ENCODE peak calls at places on chromosomes 1 and 21, in six cellular contexts. C is IMR-90, Q is H9, O is mesenchymal stem cell, I is H1, T is neuronal stem cell. P is an unnamed sample.

GRCh38 chr1:6578624-6579373 is 995 bp upstream of the ZBTB48 start:
- DNase-seq in C (no peak), Q (no peak), O (no peak), I (no peak), T (no peak), P (no peak)

GRCh38 chr1:224564491-224565084 is 51.5 kb upstream of the CNIH3 start:
- DNase-seq in C (no peak), Q (no peak), O (no peak), I (no peak), T (no peak), P (no peak)

GRCh38 chr1:234532511-234532922 is 53.5 kb upstream of the TARBP1 start:
- DNase-seq in C (no peak), Q (no peak), O (no peak), I (no peak), T (no peak), P (peak)

GRCh38 chr1:24742090-24742938 is 2.9 kb upstream of the CLIC4 start:
- DNase-seq in C (peak), Q (peak), O (peak), I (no peak), T (no peak), P (peak)

GRCh38 chr1:31708324-31708723 is 4.5 kb upstream of the COL16A1 start:
- DNase-seq in C (peak), Q (no peak), O (peak), I (no peak), T (no peak), P (peak)

GRCh38 chr21:45970674-45971486 is 10.7 kb upstream of the COL6A1 start:
- DNase-seq in C (peak), Q (peak), O (peak), I (peak), T (no peak), P (no peak)

GRCh38 chr21:22552390-22552789 is 1554.2 kb downstream of the NCAM2 start:
- DNase-seq in C (no peak), Q (no peak), O (no peak), I (no peak), T (no peak), P (no peak)

GRCh38 chr1:188872376-188872775 is 1605.3 kb downstream of the BRINP3 start:
- DNase-seq in C (peak), Q (no peak), O (no peak), I (no peak), T (no peak), P (no peak)

GRCh38 chr1:53081384-53082066 is 19.5 kb downstream of the PODN start:
- DNase-seq in C (no peak), Q (no peak), O (no peak), I (no peak), T (no peak), P (no peak)

GRCh38 chr1:160045653-160046052 is 13.9 kb upstream of the PIGM start:
- DNase-seq in C (no peak), Q (no peak), O (no peak), I (no peak), T (no peak), P (no peak)

GRCh38 chr1:44251989-44252625 is 38.8 kb downstream of the DMAP1 start:
- DNase-seq in C (no peak), Q (no peak), O (no peak), I (no peak), T (no peak), P (no peak)

GRCh38 chr1:248810000-248810726 is 15.6 kb downstream of the SH3BP5L start:
- DNase-seq in C (no peak), Q (no peak), O (no peak), I (no peak), T (no peak), P (no peak)

GRCh38 chr1:89519779-89520358 is 4.8 kb upstream of the LRRC8B start:
- DNase-seq in C (peak), Q (no peak), O (peak), I (no peak), T (no peak), P (no peak)

GRCh38 chr1:168216171-168216570 is 9.6 kb upstream of the SFT2D2 start:
- DNase-seq in C (no peak), Q (no peak), O (no peak), I (no peak), T (no peak), P (no peak)

GRCh38 chr1:114320586-114320985 is 166.9 kb upstream of the SYT6 start:
- DNase-seq in C (peak), Q (no peak), O (peak), I (no peak), T (no peak), P (peak)

GRCh38 chr1:156493154-156493631 is 7.4 kb downstream of the MEF2D start:
- DNase-seq in C (no peak), Q (no peak), O (no peak), I (no peak), T (no peak), P (no peak)

GRCh38 chr1:45753248-45754037 is 3.0 kb upstream of the IPP start:
- DNase-seq in C (no peak), Q (no peak), O (no peak), I (no peak), T (no peak), P (no peak)

GRCh38 chr1:50879137-50879536 is 80.9 kb downstream of the FAF1 start:
- DNase-seq in C (no peak), Q (no peak), O (no peak), I (no peak), T (no peak), P (no peak)
- H3K14ac ChIP-seq in C (no peak), Q (no peak), O (no peak), I (no peak), T (no peak), P (no peak)

DNA sequence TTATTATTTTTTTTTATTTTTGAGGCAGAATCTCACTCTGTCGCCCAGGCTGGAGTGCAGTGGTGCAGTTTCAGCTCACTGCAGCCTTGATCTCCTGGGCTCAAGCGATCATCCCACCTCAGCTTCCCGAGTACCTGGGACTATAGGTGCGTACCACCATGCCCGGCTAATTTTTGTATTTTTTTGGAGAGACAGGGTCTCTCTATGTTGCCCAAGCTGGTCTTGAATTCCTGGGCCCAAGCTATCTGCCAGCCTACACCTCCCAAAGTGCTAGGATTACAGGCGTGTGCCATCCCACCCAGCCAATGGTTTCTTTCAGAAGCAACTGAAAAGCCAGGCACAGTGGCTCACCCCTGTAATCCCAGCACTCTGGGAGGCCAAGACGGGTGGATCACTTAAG is 2.3 kb downstream of the KRTCAP2 start:
- DNase-seq in C (no peak), Q (no peak), O (no peak), I (no peak), T (no peak), P (no peak)
- H3K14ac ChIP-seq in C (no peak), Q (no peak), O (no peak), I (no peak), T (no peak), P (no peak)

GRCh38 chr1:88457197-88457596 is 226.9 kb upstream of the PKN2 start:
- DNase-seq in C (no peak), Q (no peak), O (no peak), I (no peak), T (no peak), P (no peak)
- H3K14ac ChIP-seq in C (no peak), Q (no peak), O (no peak), I (no peak), T (peak), P (no peak)

GRCh38 chr1:202343652-202344349 is 2.1 kb upstream of the UBE2T start:
- DNase-seq in C (peak), Q (no peak), O (peak), I (no peak), T (peak), P (no peak)

GRCh38 chr1:202348005-202348508 is 442 bp upstream of the PPP1R12B start:
- DNase-seq in C (no peak), Q (no peak), O (no peak), I (no peak), T (no peak), P (no peak)

GRCh38 chr1:202351725-202352124 is 3.2 kb downstream of the PPP1R12B start:
- DNase-seq in C (peak), Q (no peak), O (no peak), I (no peak), T (no peak), P (no peak)

GRCh38 chr1:202349263-202349928 is 897 bp downstream of the PPP1R12B start:
- DNase-seq in C (peak), Q (no peak), O (peak), I (no peak), T (no peak), P (peak)

DNA sequence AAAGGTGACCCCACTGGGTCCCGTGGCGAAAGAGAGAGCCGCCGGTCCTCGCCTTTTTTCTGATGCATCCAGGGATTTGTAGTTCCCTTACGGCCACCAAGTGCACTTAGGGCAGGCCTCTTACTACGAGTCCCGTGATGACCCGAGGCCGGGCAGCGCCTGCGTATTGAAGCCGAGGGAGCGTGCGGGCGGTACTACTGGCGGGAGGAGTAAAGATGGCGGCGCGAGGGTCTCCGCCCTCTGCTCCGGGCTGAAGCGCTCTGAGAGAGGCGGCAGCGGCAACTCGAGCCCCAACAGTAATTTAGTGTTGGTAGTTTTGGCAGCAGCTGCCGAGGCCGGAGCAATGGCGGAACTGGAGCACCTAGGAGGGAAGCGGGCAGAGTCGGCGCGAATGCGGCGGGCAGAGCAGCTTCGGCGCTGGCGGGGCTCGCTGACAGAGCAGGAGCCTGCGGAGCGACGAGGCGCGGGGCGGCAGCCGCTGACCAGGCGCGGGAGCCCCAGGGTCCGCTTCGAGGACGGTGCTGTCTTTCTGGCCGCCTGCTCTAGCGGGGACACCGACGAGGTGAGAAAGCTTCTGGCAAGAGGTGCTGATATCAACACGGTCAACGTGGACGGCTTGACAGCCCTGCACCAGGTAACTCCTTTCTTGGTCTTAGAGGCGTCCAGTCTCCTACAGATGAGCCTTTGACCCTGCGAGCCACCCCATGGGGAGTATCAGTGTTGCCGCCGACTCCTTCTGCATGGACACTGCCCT is at the start of gene PPP1R12B:
- DNase-seq in C (peak), Q (peak), O (peak), I (peak), T (peak), P (peak)
- H3K14ac ChIP-seq in C (peak), Q (peak), O (no peak), I (no peak), T (peak), P (peak)

GRCh38 chr1:54580856-54581550 is 33.0 kb downstream of the ACOT11 start:
- DNase-seq in C (no peak), Q (no peak), O (no peak), I (no peak), T (no peak), P (no peak)
- H3K14ac ChIP-seq in C (peak), Q (no peak), O (no peak), I (no peak), T (no peak), P (no peak)

GRCh38 chr1:221772107-221772506 is 30.2 kb upstream of the DUSP10 start:
- DNase-seq in C (peak), Q (no peak), O (peak), I (no peak), T (no peak), P (no peak)
- H3K14ac ChIP-seq in C (peak), Q (no peak), O (no peak), I (no peak), T (no peak), P (no peak)

GRCh38 chr1:75981188-75981897 is 49.1 kb upstream of the ASB17 start:
- DNase-seq in C (no peak), Q (no peak), O (no peak), I (no peak), T (no peak), P (no peak)
- H3K14ac ChIP-seq in C (no peak), Q (no peak), O (no peak), I (no peak), T (no peak), P (no peak)

GRCh38 chr1:178918955-178919354 is 48.1 kb upstream of the ANGPTL1 start:
- DNase-seq in C (no peak), Q (no peak), O (no peak), I (no peak), T (no peak), P (no peak)
- H3K14ac ChIP-seq in C (no peak), Q (no peak), O (no peak), I (no peak), T (no peak), P (no peak)

GRCh38 chr1:100757946-100758345 is 38.4 kb downstream of the VCAM1 start:
- DNase-seq in C (no peak), Q (no peak), O (no peak), I (no peak), T (no peak), P (no peak)
- H3K14ac ChIP-seq in C (no peak), Q (no peak), O (no peak), I (no peak), T (no peak), P (no peak)

P was measured in trophoblast cell.